ENCODE peak calls at places on chromosome 12, in eight cellular contexts. Z is fibroblast of villous mesenchyme, A is thyroid gland, X is tibial nerve, J is tibial artery, N is fibroblast of lung, C is IMR-90, O is right lobe of liver. H is an unnamed sample.

GRCh38 chr12:11839093-11839641 is 189.7 kb downstream of the ETV6 start:
- DNase-seq in Z (peak; percentile 29), A (peak; percentile 80), X (peak; percentile 35), J (no peak), N (peak; percentile 59), C (peak; percentile 61), O (peak; percentile 58), H (peak; percentile 49)

GRCh38 chr12:4214912-4215861 is 58.4 kb upstream of the CCND2 start:
- DNase-seq in Z (peak; percentile 4), A (peak; percentile 8), X (peak; percentile 50), J (peak; percentile 81), N (no peak), C (no peak), O (peak; percentile 65), H (peak; percentile 5)

GRCh38 chr12:63179224-63179623 is 28.2 kb upstream of the AVPR1A start:
- DNase-seq in Z (no peak), A (no peak), X (no peak), J (no peak), N (no peak), C (no peak), O (no peak), H (no peak)

GRCh38 chr12:42144174-42144423 is 575 bp downstream of the GXYLT1 start:
- DNase-seq in Z (no peak), A (no peak), X (no peak), J (no peak), N (no peak), C (no peak), O (no peak), H (no peak)

GRCh38 chr12:106423291-106423690 is 65.7 kb downstream of the POLR3B start:
- DNase-seq in Z (no peak), A (no peak), X (no peak), J (no peak), N (no peak), C (no peak), O (no peak), H (no peak)

GRCh38 chr12:49580572-49581535 is 12.9 kb upstream of the MCRS1 start:
- DNase-seq in Z (peak; percentile 73), A (peak; percentile 92), X (peak; percentile 78), J (peak; percentile 75), N (peak; percentile 73), C (peak; percentile 77), O (peak; percentile 68), H (peak; percentile 85)

GRCh38 chr12:26643532-26644315 is 189.3 kb downstream of the ITPR2 start:
- DNase-seq in Z (no peak), A (no peak), X (no peak), J (no peak), N (no peak), C (no peak), O (no peak), H (no peak)

GRCh38 chr12:107129315-107129930 is 36.1 kb upstream of the CRY1 start:
- DNase-seq in Z (no peak), A (no peak), X (no peak), J (no peak), N (no peak), C (no peak), O (no peak), H (no peak)

GRCh38 chr12:118447181-118447580 is 70.8 kb downstream of the SUDS3 start:
- DNase-seq in Z (no peak), A (no peak), X (no peak), J (no peak), N (no peak), C (no peak), O (no peak), H (no peak)

GRCh38 chr12:128727999-128728398 is 95.8 kb downstream of the SLC15A4 start:
- DNase-seq in Z (no peak), A (no peak), X (no peak), J (no peak), N (no peak), C (no peak), O (no peak), H (no peak)

GRCh38 chr12:15829949-15830348 is 40.8 kb upstream of the EPS8 start:
- DNase-seq in Z (peak; percentile 21), A (no peak), X (no peak), J (no peak), N (no peak), C (peak; percentile 61), O (no peak), H (peak; percentile 61)

GRCh38 chr12:42978718-42979117 is 389.2 kb upstream of the PRICKLE1 start:
- DNase-seq in Z (no peak), A (no peak), X (no peak), J (no peak), N (no peak), C (no peak), O (no peak), H (no peak)

GRCh38 chr12:93062100-93062419 is 133.0 kb upstream of the EEA1 start:
- DNase-seq in Z (no peak), A (peak; percentile 36), X (no peak), J (no peak), N (no peak), C (no peak), O (no peak), H (no peak)

GRCh38 chr12:4440187-4440941 is 5.3 kb downstream of the FGF6 start:
- DNase-seq in Z (no peak), A (no peak), X (no peak), J (no peak), N (no peak), C (no peak), O (no peak), H (no peak)

GRCh38 chr12:754238-754816 is 1.9 kb downstream of the WNK1 start:
- DNase-seq in Z (peak; percentile 47), A (no peak), X (peak; percentile 7), J (no peak), N (peak; percentile 28), C (no peak), O (peak; percentile 79), H (peak; percentile 36)

GRCh38 chr12:4353785-4354208 is 25.7 kb downstream of the FGF23 start:
- DNase-seq in Z (no peak), A (no peak), X (no peak), J (no peak), N (peak; percentile 14), C (no peak), O (no peak), H (peak; percentile 29)

GRCh38 chr12:64889434-64890216 is 65.2 kb downstream of the TBC1D30 start:
- DNase-seq in Z (no peak), A (no peak), X (no peak), J (no peak), N (no peak), C (peak; percentile 11), O (no peak), H (no peak)

GRCh38 chr12:123032736-123033391 is 52.4 kb downstream of the ARL6IP4 start:
- DNase-seq in Z (no peak), A (peak; percentile 58), X (no peak), J (no peak), N (no peak), C (no peak), O (no peak), H (no peak)

GRCh38 chr12:60173213-60174170 is 577.7 kb downstream of the SLC16A7 start:
- DNase-seq in Z (no peak), A (no peak), X (no peak), J (no peak), N (no peak), C (no peak), O (no peak), H (no peak)

DNA sequence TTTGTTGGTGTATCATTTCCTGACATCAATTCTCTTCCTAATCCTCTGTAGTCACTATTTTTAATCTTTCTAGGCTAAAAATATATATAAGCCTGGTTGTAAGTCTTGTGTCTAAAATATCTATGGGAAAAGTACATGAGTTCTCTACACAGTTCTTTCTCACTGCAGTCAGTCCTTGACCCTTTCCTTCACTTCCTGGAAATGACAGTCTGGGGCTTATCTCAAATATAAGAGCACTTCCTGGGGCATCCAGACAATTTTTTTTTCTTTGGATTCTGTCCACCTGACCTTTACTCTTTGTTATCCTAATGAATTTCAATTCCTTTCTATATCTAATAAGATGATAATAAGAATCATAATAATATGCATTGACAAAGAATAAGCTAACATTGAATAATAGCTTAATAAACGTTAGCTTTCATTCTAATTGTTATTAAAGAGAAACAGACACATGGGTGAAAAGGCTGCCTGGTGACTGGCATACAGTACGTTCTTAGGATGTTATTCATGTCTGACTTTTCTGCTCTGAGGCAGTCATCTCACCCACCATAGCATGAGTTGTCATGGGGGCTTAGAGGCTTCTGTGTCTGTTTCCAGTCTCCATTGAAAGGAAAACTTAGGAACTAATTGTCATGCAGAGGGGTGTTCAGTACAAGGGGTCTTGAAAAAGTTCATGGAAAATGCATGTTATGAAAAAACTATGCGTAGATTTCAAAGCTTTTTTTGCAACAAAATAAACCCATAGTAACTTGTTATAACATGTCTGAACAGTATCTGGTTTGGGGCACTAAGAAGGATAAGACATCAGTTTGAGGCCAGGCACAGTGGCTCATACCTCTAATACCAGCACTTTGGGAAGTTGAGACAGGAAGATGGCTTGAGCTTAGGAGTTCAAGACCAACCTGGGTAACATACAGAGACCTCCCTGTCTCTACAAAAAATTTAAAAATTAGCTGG is 66.2 kb upstream of the DNM1L start:
- DNase-seq in Z (no peak), A (no peak), X (no peak), J (no peak), N (no peak), C (no peak), O (no peak), H (peak; percentile 7)
- H3K4me3 ChIP-seq in Z (no peak overlapping the region), A (no peak overlapping the region), X (no peak overlapping the region), J (no peak overlapping the region), N (no peak overlapping the region), C (no peak overlapping the region), O (no peak overlapping the region), H (no peak overlapping the region)

DNA sequence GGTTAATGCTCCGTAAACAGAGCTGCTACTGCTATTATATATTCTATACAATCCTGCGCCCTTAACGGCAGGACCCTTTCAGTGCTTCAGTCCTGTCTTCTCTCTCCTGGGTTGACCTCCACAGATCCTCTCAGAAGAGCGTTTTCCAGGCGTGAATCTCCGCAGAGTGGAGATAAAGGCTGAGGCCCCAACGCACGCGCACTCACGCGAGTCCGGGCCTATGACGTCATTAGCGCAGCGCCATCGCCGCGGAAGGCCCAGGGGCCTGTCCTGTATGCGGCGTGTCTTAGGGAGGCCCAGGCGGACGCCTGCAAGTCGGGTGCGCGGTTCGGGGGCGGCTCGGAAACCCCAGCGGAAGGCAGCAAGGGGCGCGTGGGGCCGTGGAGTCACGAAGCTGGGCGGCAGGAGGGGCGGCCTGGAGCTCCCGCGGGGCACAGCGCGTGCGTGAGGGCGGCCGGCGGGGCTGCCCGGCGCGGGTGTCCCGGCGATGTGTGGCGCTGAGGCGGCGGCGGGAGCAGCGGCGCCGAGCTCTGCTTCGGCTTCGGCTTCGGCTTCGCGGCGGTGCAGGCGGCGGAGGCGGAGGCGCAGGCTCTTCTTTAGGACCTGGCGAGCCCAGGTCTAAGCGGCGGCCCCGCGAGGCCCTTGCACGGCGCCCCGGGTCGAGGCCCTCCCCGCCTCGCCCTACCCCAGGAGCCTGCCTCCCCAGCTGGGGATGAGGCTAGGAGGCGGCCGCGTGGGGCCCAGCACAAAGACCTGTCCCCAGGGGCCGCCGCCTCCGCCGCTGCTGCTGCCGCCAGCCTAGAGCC is at the start of gene MAPKAPK5:
- DNase-seq in Z (peak; percentile 97), A (peak; percentile 93), X (peak; percentile 90), J (peak; percentile 95), N (peak; percentile 96), C (peak; percentile 95), O (peak; percentile 94), H (peak; percentile 95)
- TF ChIP-seq CTCF in Z (no peak), A (no peak), X (no peak), J (no peak), N (no peak), C (no peak), O (no peak), H (no peak)

GRCh38 chr12:9750276-9751203 is 10.2 kb downstream of the CD69 start:
- DNase-seq in Z (peak; percentile 76), A (peak; percentile 29), X (peak; percentile 75), J (no peak), N (peak; percentile 77), C (peak; percentile 56), O (no peak), H (peak; percentile 85)
- H3K4me3 ChIP-seq in Z (no peak overlapping the region), A (no peak overlapping the region), X (peak overlapping the region; percentile 18), J (no peak overlapping the region), N (no peak overlapping the region), C (no peak overlapping the region), O (no peak overlapping the region), H (peak overlapping the region; percentile 26)

GRCh38 chr12:84508325-84508861 is 404.2 kb downstream of the SLC6A15 start:
- DNase-seq in Z (peak; percentile 42), A (peak; percentile 5), X (no peak), J (no peak), N (peak; percentile 71), C (peak; percentile 75), O (no peak), H (peak; percentile 78)
- TF ChIP-seq CTCF in Z (peak; percentile 40), A (no peak), X (no peak), J (peak; percentile 25), N (peak; percentile 80), C (peak; percentile 45), O (no peak), H (peak; percentile 67)

H was measured in choroid plexus epithelial cell.